ENCODE peak calls at places on chromosomes 13 and 19, in five cellular contexts. V, D, G, F and B are unnamed samples.

GRCh38 chr19:45114116-45114515 is 21.1 kb downstream of the PPP1R37 start:
- DNase-seq in V (no peak), D (no peak), G (no peak), F (no peak), B (no peak)

GRCh38 chr19:37698216-37698615 is 21.3 kb downstream of the ZNF607 start:
- DNase-seq in V (no peak), D (no peak), G (no peak), F (no peak), B (no peak)

GRCh38 chr19:41682437-41682836 is 5.6 kb downstream of the CEACAM7 start:
- DNase-seq in V (no peak), D (no peak), G (no peak), F (no peak), B (no peak)

GRCh38 chr13:34822681-34823080 is 119.4 kb upstream of the NBEA start:
- DNase-seq in V (no peak), D (no peak), G (peak), F (no peak), B (no peak)

GRCh38 chr13:41905600-41906254 is 55.2 kb downstream of the VWA8 start:
- DNase-seq in V (no peak), D (peak), G (peak), F (no peak), B (no peak)

GRCh38 chr19:49853852-49854849 is 3.2 kb downstream of the PTOV1 start:
- DNase-seq in V (no peak), D (no peak), G (no peak), F (no peak), B (peak)

GRCh38 chr13:108315955-108316354 is 46.4 kb downstream of the TNFSF13B start:
- DNase-seq in V (no peak), D (peak), G (no peak), F (no peak), B (no peak)

GRCh38 chr13:113428871-113429607 is 24.2 kb downstream of the ADPRHL1 start:
- DNase-seq in V (no peak), D (no peak), G (no peak), F (peak), B (no peak)

GRCh38 chr13:101390461-101390860 is 25.8 kb downstream of the NALCN start:
- DNase-seq in V (no peak), D (no peak), G (no peak), F (no peak), B (no peak)